ENCODE peak calls at places on chromosomes 4 and X, in five cellular contexts. One of them, this sample, is unnamed.

GRCh38 chr4:106691749-106692148 is 323.2 kb upstream of the GIMD1 start:
- DNase-seq in heart right ventricle: no peak
- DNase-seq in AG04450: no peak
- DNase-seq in pancreas: no peak
- DNase-seq in uterus: no peak
- DNase-seq in this sample: no peak

GRCh38 chrX:138006176-138006575 is 440.2 kb downstream of the ZIC3 start:
- DNase-seq in heart right ventricle: no peak
- DNase-seq in AG04450: no peak
- DNase-seq in pancreas: no peak
- DNase-seq in uterus: no peak
- DNase-seq in this sample: no peak

GRCh38 chr4:83981156-83981555 is 445.2 kb downstream of the GPAT3 start:
- DNase-seq in heart right ventricle: no peak
- DNase-seq in AG04450: no peak
- DNase-seq in pancreas: no peak
- DNase-seq in uterus: no peak
- DNase-seq in this sample: no peak

GRCh38 chr4:99615210-99615834 is 40.7 kb downstream of the MTTP start:
- DNase-seq in heart right ventricle: peak; percentile 9
- DNase-seq in AG04450: no peak
- DNase-seq in pancreas: no peak
- DNase-seq in uterus: no peak
- DNase-seq in this sample: no peak

GRCh38 chrX:147875866-147876596 is 35.7 kb upstream of the FMR1 start:
- DNase-seq in heart right ventricle: no peak
- DNase-seq in AG04450: no peak
- DNase-seq in pancreas: no peak
- DNase-seq in uterus: no peak
- DNase-seq in this sample: no peak

GRCh38 chr4:170675568-170676262 is 586.0 kb upstream of the AADAT start:
- DNase-seq in heart right ventricle: no peak
- DNase-seq in AG04450: no peak
- DNase-seq in pancreas: no peak
- DNase-seq in uterus: no peak
- DNase-seq in this sample: no peak

GRCh38 chrX:118254611-118255010 is 91.3 kb upstream of the WDR44 start:
- DNase-seq in heart right ventricle: no peak
- DNase-seq in AG04450: no peak
- DNase-seq in pancreas: peak; percentile 21
- DNase-seq in uterus: peak; percentile 19
- DNase-seq in this sample: peak; percentile 12

GRCh38 chrX:150227873-150228272 is 135.2 kb upstream of the MAMLD1 start:
- DNase-seq in heart right ventricle: no peak
- DNase-seq in AG04450: no peak
- DNase-seq in pancreas: no peak
- DNase-seq in uterus: no peak
- DNase-seq in this sample: no peak

GRCh38 chr4:140818433-140818832 is 62.2 kb upstream of the TBC1D9 start:
- DNase-seq in heart right ventricle: no peak
- DNase-seq in AG04450: no peak
- DNase-seq in pancreas: no peak
- DNase-seq in uterus: no peak
- DNase-seq in this sample: no peak

GRCh38 chr4:175421506-175421905 is 390.6 kb downstream of the GPM6A start:
- DNase-seq in heart right ventricle: no peak
- DNase-seq in AG04450: no peak
- DNase-seq in pancreas: no peak
- DNase-seq in uterus: no peak
- DNase-seq in this sample: peak; percentile 38

GRCh38 chr4:19748470-19748869 is 503.2 kb upstream of the SLIT2 start:
- DNase-seq in heart right ventricle: no peak
- DNase-seq in AG04450: peak; percentile 63
- DNase-seq in pancreas: no peak
- DNase-seq in uterus: peak; percentile 65
- DNase-seq in this sample: no peak

GRCh38 chr4:141126769-141127168 is 6.5 kb downstream of the RNF150 start:
- DNase-seq in heart right ventricle: no peak
- DNase-seq in AG04450: no peak
- DNase-seq in pancreas: no peak
- DNase-seq in uterus: no peak
- DNase-seq in this sample: no peak

GRCh38 chr4:40586729-40587128 is 42.9 kb downstream of the RBM47 start:
- DNase-seq in heart right ventricle: no peak
- DNase-seq in AG04450: no peak
- DNase-seq in pancreas: no peak
- DNase-seq in uterus: no peak
- DNase-seq in this sample: no peak

GRCh38 chrX:32447640-32448039 is 763.7 kb downstream of the DMD start:
- DNase-seq in heart right ventricle: no peak
- DNase-seq in AG04450: no peak
- DNase-seq in pancreas: no peak
- DNase-seq in uterus: no peak
- DNase-seq in this sample: no peak
- H3K4me3 ChIP-seq in heart right ventricle: no peak overlapping the region
- H3K4me3 ChIP-seq in AG04450: no peak overlapping the region
- H3K4me3 ChIP-seq in pancreas: no peak overlapping the region
- H3K4me3 ChIP-seq in uterus: no peak overlapping the region
- H3K4me3 ChIP-seq in this sample: no peak overlapping the region

GRCh38 chr4:3009422-3009821 is 46.1 kb downstream of the GRK4 start:
- DNase-seq in heart right ventricle: no peak
- DNase-seq in AG04450: no peak
- DNase-seq in pancreas: no peak
- DNase-seq in uterus: no peak
- DNase-seq in this sample: no peak
- TF ChIP-seq CTCF in heart right ventricle: no peak
- TF ChIP-seq CTCF in AG04450: no peak
- TF ChIP-seq CTCF in pancreas: no peak
- TF ChIP-seq CTCF in uterus: no peak
- TF ChIP-seq CTCF in this sample: peak; percentile 18

DNA sequence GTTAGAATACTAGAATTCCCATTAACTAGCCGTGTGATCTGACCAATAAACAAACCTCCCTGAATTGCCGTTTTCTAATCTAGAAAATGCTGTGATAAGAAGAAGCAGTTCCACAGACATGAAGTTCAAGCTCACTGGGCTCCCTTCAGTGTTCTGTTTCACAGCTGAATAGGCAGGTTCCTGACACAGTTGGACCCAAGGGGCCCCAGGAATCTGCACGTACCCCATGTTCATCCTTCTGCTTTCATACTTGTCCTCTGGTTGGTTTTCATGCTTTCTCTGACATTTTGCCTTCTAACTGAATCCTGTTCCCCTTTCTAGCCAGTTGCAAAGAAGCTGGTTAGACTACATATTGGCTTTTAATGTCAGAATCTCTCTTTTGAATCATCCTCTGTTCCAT is 374.1 kb upstream of the MAD2L1 start:
- DNase-seq in heart right ventricle: no peak
- DNase-seq in AG04450: no peak
- DNase-seq in pancreas: no peak
- DNase-seq in uterus: no peak
- DNase-seq in this sample: no peak
- H3K27me3 ChIP-seq in heart right ventricle: no peaks in the 10 kb centered on the region
- H3K27me3 ChIP-seq in AG04450: no peaks in the 10 kb centered on the region
- H3K27me3 ChIP-seq in pancreas: no peaks in the 10 kb centered on the region
- H3K27me3 ChIP-seq in uterus: no peaks in the 10 kb centered on the region
- H3K27me3 ChIP-seq in this sample: no peaks in the 10 kb centered on the region

GRCh38 chr4:17168571-17168970 is 270.1 kb upstream of the LDB2 start:
- DNase-seq in heart right ventricle: no peak
- DNase-seq in AG04450: peak; percentile 59
- DNase-seq in pancreas: no peak
- DNase-seq in uterus: peak; percentile 22
- DNase-seq in this sample: peak; percentile 37

GRCh38 chr4:17169699-17170098 is 271.3 kb upstream of the LDB2 start:
- DNase-seq in heart right ventricle: no peak
- DNase-seq in AG04450: no peak
- DNase-seq in pancreas: no peak
- DNase-seq in uterus: no peak
- DNase-seq in this sample: no peak

GRCh38 chr4:17174751-17175150 is 276.3 kb upstream of the LDB2 start:
- DNase-seq in heart right ventricle: no peak
- DNase-seq in AG04450: no peak
- DNase-seq in pancreas: no peak
- DNase-seq in uterus: no peak
- DNase-seq in this sample: no peak

DNA sequence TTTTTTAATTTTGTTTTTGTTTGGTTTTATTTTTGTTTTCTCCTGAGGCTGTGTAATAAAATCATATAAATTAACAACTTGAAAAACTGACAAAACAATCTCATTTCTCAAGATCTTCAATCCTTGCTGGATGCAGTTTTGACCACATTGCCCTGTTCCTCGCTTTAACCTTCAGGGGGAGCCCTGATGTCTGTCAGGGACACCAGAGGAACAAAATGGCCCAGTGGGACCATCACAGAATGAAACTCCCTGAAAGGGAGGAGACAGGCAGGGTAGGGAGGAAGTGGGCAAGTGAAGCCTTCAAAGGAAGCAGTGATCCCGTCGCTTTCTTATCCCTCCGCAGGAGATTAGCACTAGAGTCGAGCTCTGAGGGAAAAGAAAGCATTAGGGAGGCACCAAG is 274.9 kb upstream of the LDB2 start:
- DNase-seq in heart right ventricle: no peak
- DNase-seq in AG04450: no peak
- DNase-seq in pancreas: no peak
- DNase-seq in uterus: no peak
- DNase-seq in this sample: no peak
- H3K4me3 ChIP-seq in heart right ventricle: no peak overlapping the region
- H3K4me3 ChIP-seq in AG04450: no peak overlapping the region
- H3K4me3 ChIP-seq in pancreas: no peak overlapping the region
- H3K4me3 ChIP-seq in uterus: no peak overlapping the region
- H3K4me3 ChIP-seq in this sample: no peak overlapping the region